ENCODE peak calls at places on chromosomes 16 and 17, in ten cellular contexts. One of them, this sample, is unnamed.

GRCh38 chr17:59377410-59377809 is 46.0 kb downstream of the YPEL2 start:
- DNase-seq in MV-4-11: no peak
- DNase-seq in epithelial cell of prostate: no peak
- DNase-seq in HCT116: no peak
- DNase-seq in ELR: no peak
- DNase-seq in NCI-H774: peak
- DNase-seq in SK-N-SH: peak
- DNase-seq in ACHN: no peak
- DNase-seq in GM13977: no peak
- DNase-seq in caudate nucleus: no peak
- DNase-seq in this sample: no peak

GRCh38 chr16:2027024-2028010 is 615 bp downstream of the NHERF2 start:
- DNase-seq in epithelial cell of prostate: no peak
- DNase-seq in NCI-H774: no peak
- DNase-seq in ELR: peak
- DNase-seq in ACHN: no peak
- DNase-seq in GM13977: no peak
- DNase-seq in MV-4-11: no peak
- DNase-seq in caudate nucleus: no peak
- DNase-seq in SK-N-SH: peak
- DNase-seq in HCT116: no peak
- DNase-seq in this sample: no peak

GRCh38 chr17:73799781-73800627 is 155.8 kb upstream of the SDK2 start:
- DNase-seq in MV-4-11: no peak
- DNase-seq in ELR: no peak
- DNase-seq in HCT116: no peak
- DNase-seq in GM13977: no peak
- DNase-seq in caudate nucleus: no peak
- DNase-seq in ACHN: no peak
- DNase-seq in epithelial cell of prostate: no peak
- DNase-seq in SK-N-SH: no peak
- DNase-seq in NCI-H774: no peak
- DNase-seq in this sample: no peak

GRCh38 chr16:86045601-86045971 is 146.6 kb downstream of the IRF8 start:
- DNase-seq in caudate nucleus: no peak
- DNase-seq in epithelial cell of prostate: no peak
- DNase-seq in MV-4-11: no peak
- DNase-seq in SK-N-SH: no peak
- DNase-seq in ELR: no peak
- DNase-seq in HCT116: no peak
- DNase-seq in NCI-H774: no peak
- DNase-seq in GM13977: no peak
- DNase-seq in ACHN: no peak
- DNase-seq in this sample: no peak

GRCh38 chr17:38333635-38334295 is 10.0 kb downstream of the GPR179 start:
- DNase-seq in caudate nucleus: no peak
- DNase-seq in SK-N-SH: peak
- DNase-seq in ELR: peak
- DNase-seq in NCI-H774: peak
- DNase-seq in HCT116: no peak
- DNase-seq in GM13977: peak
- DNase-seq in ACHN: peak
- DNase-seq in epithelial cell of prostate: no peak
- DNase-seq in MV-4-11: peak
- DNase-seq in this sample: peak

GRCh38 chr17:81917565-81918332 is at the start of gene SIRT7:
- DNase-seq in ELR: peak
- DNase-seq in SK-N-SH: peak
- DNase-seq in MV-4-11: peak
- DNase-seq in GM13977: peak
- DNase-seq in HCT116: peak
- DNase-seq in ACHN: peak
- DNase-seq in caudate nucleus: peak
- DNase-seq in NCI-H774: peak
- DNase-seq in epithelial cell of prostate: no peak
- DNase-seq in this sample: peak

GRCh38 chr16:649646-650045 is 481 bp downstream of the WDR90 start:
- DNase-seq in caudate nucleus: no peak
- DNase-seq in epithelial cell of prostate: no peak
- DNase-seq in GM13977: no peak
- DNase-seq in HCT116: no peak
- DNase-seq in SK-N-SH: peak
- DNase-seq in ACHN: peak
- DNase-seq in NCI-H774: no peak
- DNase-seq in MV-4-11: no peak
- DNase-seq in ELR: peak
- DNase-seq in this sample: peak

GRCh38 chr16:1958715-1959268 is 546 bp upstream of the NDUFB10 start:
- DNase-seq in MV-4-11: no peak
- DNase-seq in ACHN: no peak
- DNase-seq in HCT116: no peak
- DNase-seq in GM13977: no peak
- DNase-seq in ELR: no peak
- DNase-seq in caudate nucleus: no peak
- DNase-seq in SK-N-SH: no peak
- DNase-seq in NCI-H774: no peak
- DNase-seq in epithelial cell of prostate: no peak
- DNase-seq in this sample: no peak

GRCh38 chr16:85354623-85355514 is 242.6 kb upstream of the CIBAR2 start:
- DNase-seq in ELR: peak
- DNase-seq in MV-4-11: peak
- DNase-seq in ACHN: no peak
- DNase-seq in caudate nucleus: no peak
- DNase-seq in HCT116: no peak
- DNase-seq in epithelial cell of prostate: no peak
- DNase-seq in SK-N-SH: peak
- DNase-seq in GM13977: no peak
- DNase-seq in NCI-H774: no peak
- DNase-seq in this sample: peak

GRCh38 chr17:40038882-40039513 is 15.2 kb downstream of the MED24 start:
- DNase-seq in epithelial cell of prostate: no peak
- DNase-seq in GM13977: no peak
- DNase-seq in caudate nucleus: no peak
- DNase-seq in NCI-H774: peak
- DNase-seq in ACHN: peak
- DNase-seq in HCT116: peak
- DNase-seq in MV-4-11: no peak
- DNase-seq in SK-N-SH: peak
- DNase-seq in ELR: peak
- DNase-seq in this sample: no peak

GRCh38 chr17:4492762-4493561 is 5.7 kb upstream of the SPNS2 start:
- DNase-seq in NCI-H774: peak
- DNase-seq in GM13977: no peak
- DNase-seq in HCT116: no peak
- DNase-seq in ACHN: peak
- DNase-seq in epithelial cell of prostate: peak
- DNase-seq in SK-N-SH: no peak
- DNase-seq in MV-4-11: peak
- DNase-seq in ELR: peak
- DNase-seq in caudate nucleus: peak
- DNase-seq in this sample: peak

GRCh38 chr17:80938556-80938955 is 53.1 kb upstream of the CHMP6 start:
- DNase-seq in MV-4-11: peak
- DNase-seq in HCT116: no peak
- DNase-seq in ELR: no peak
- DNase-seq in SK-N-SH: no peak
- DNase-seq in NCI-H774: no peak
- DNase-seq in GM13977: no peak
- DNase-seq in caudate nucleus: no peak
- DNase-seq in epithelial cell of prostate: no peak
- DNase-seq in ACHN: no peak
- DNase-seq in this sample: peak

This sample was measured in OCI-M1.